ENCODE peak calls at places on chromosomes 1 and 21, in ten cellular contexts. F is IMR-90, U is kidney glomerular epithelial cell, J is NCI-H460, V is foreskin fibroblast, A is kidney tubule cell, O is OCI-LY7, I is NCI-H446, Y is iPS DF 19.7, E is nephron progenitor cell. R is an unnamed sample.
A peak's percentile ranks its signal among the peaks of the same experiment; 100 is the strongest.

GRCh38 chr1:167862432-167863076 is 51.4 kb downstream of the ADCY10 start:
- DNase-seq in F (peak; percentile 90), U (no peak), J (no peak), V (peak; percentile 76), A (peak; percentile 53), O (no peak), I (no peak), Y (no peak), E (no peak), R (no peak)

GRCh38 chr1:25563330-25564215 is 20.2 kb downstream of the LDLRAP1 start:
- DNase-seq in F (no peak), U (no peak), J (no peak), V (no peak), A (no peak), O (no peak), I (no peak), Y (no peak), E (no peak), R (no peak)

GRCh38 chr21:19458295-19458694 is 1054.7 kb upstream of the TMPRSS15 start:
- DNase-seq in F (no peak), U (no peak), J (no peak), V (no peak), A (peak; percentile 28), O (no peak), I (no peak), Y (no peak), E (no peak), R (no peak)

GRCh38 chr21:25750085-25750484 is 15.3 kb downstream of the GABPA start:
- DNase-seq in F (no peak), U (no peak), J (no peak), V (no peak), A (no peak), O (no peak), I (no peak), Y (no peak), E (peak; percentile 5), R (no peak)

GRCh38 chr1:159945483-159946241 is at the start of gene IGSF9:
- DNase-seq in F (peak; percentile 49), U (peak; percentile 42), J (no peak), V (peak; percentile 76), A (peak; percentile 57), O (peak; percentile 58), I (peak; percentile 85), Y (no peak), E (peak; percentile 96), R (peak; percentile 86)

GRCh38 chr1:232034547-232034946 is 408.0 kb downstream of the DISC1 start:
- DNase-seq in F (no peak), U (no peak), J (no peak), V (no peak), A (no peak), O (no peak), I (no peak), Y (no peak), E (no peak), R (no peak)

GRCh38 chr1:160369087-160369486 is 2.2 kb downstream of the NHLH1 start:
- DNase-seq in F (no peak), U (no peak), J (no peak), V (no peak), A (no peak), O (no peak), I (no peak), Y (no peak), E (no peak), R (no peak)

GRCh38 chr1:233459968-233460367 is 132.4 kb downstream of the MAP3K21 start:
- DNase-seq in F (no peak), U (no peak), J (peak; percentile 27), V (no peak), A (peak; percentile 70), O (no peak), I (no peak), Y (no peak), E (peak; percentile 5), R (no peak)

GRCh38 chr1:198667186-198667585 is 28.3 kb downstream of the PTPRC start:
- DNase-seq in F (no peak), U (no peak), J (no peak), V (peak; percentile 25), A (no peak), O (no peak), I (no peak), Y (no peak), E (no peak), R (no peak)

GRCh38 chr1:205976708-205977107 is 26.5 kb downstream of the RAB7B start:
- DNase-seq in F (peak; percentile 81), U (peak; percentile 14), J (no peak), V (peak; percentile 60), A (peak; percentile 68), O (no peak), I (no peak), Y (no peak), E (peak; percentile 32), R (peak; percentile 66)

GRCh38 chr21:38662224-38662568 is 143.5 kb upstream of the ETS2 start:
- DNase-seq in F (no peak), U (no peak), J (no peak), V (no peak), A (no peak), O (no peak), I (no peak), Y (no peak), E (no peak), R (no peak)

GRCh38 chr1:16074217-16074616 is 766 bp upstream of the FAM131C start:
- DNase-seq in F (no peak), U (no peak), J (no peak), V (no peak), A (no peak), O (no peak), I (no peak), Y (no peak), E (no peak), R (no peak)

GRCh38 chr1:36369061-36369470 is 16.7 kb downstream of the STK40 start:
- DNase-seq in F (peak; percentile 60), U (peak; percentile 71), J (peak; percentile 52), V (peak; percentile 85), A (peak; percentile 66), O (peak; percentile 83), I (peak; percentile 44), Y (no peak), E (peak; percentile 94), R (no peak)

GRCh38 chr1:38833146-38833545 is 26.4 kb downstream of the RRAGC start:
- DNase-seq in F (no peak), U (no peak), J (no peak), V (no peak), A (no peak), O (no peak), I (no peak), Y (no peak), E (no peak), R (no peak)

GRCh38 chr1:219847215-219847855 is 81.0 kb downstream of the SLC30A10 start:
- DNase-seq in F (no peak), U (peak; percentile 6), J (no peak), V (peak; percentile 83), A (peak; percentile 64), O (no peak), I (no peak), Y (no peak), E (no peak), R (no peak)

GRCh38 chr21:16533692-16534407 is 804.1 kb downstream of the USP25 start:
- DNase-seq in F (no peak), U (no peak), J (no peak), V (peak; percentile 30), A (no peak), O (no peak), I (no peak), Y (no peak), E (no peak), R (no peak)

GRCh38 chr1:68149907-68150306 is 82.4 kb downstream of the WLS start:
- DNase-seq in F (no peak), U (no peak), J (no peak), V (no peak), A (no peak), O (no peak), I (no peak), Y (no peak), E (no peak), R (no peak)

GRCh38 chr1:36154335-36154734 is 1.6 kb upstream of the MAP7D1 start:
- DNase-seq in F (no peak), U (no peak), J (no peak), V (no peak), A (no peak), O (no peak), I (no peak), Y (no peak), E (no peak), R (no peak)

GRCh38 chr1:68346192-68346808 is 103.5 kb downstream of the RPE65 start:
- DNase-seq in F (peak; percentile 46), U (no peak), J (peak; percentile 7), V (peak; percentile 68), A (peak; percentile 36), O (peak; percentile 29), I (no peak), Y (no peak), E (no peak), R (peak; percentile 4)

GRCh38 chr1:28973850-28974841 is 59.8 kb downstream of the EPB41 start:
- DNase-seq in F (peak; percentile 60), U (no peak), J (peak; percentile 9), V (peak; percentile 70), A (no peak), O (no peak), I (no peak), Y (no peak), E (no peak), R (peak; percentile 82)

GRCh38 chr1:180923024-180923841 is 10.5 kb downstream of the KIAA1614 start:
- DNase-seq in F (peak; percentile 12), U (no peak), J (no peak), V (peak; percentile 49), A (peak; percentile 82), O (no peak), I (no peak), Y (peak; percentile 98), E (peak; percentile 60), R (no peak)

GRCh38 chr1:59718989-59719360 is 95.8 kb upstream of the HOOK1 start:
- DNase-seq in F (no peak), U (no peak), J (no peak), V (no peak), A (no peak), O (no peak), I (no peak), Y (no peak), E (no peak), R (no peak)

GRCh38 chr1:240399381-240399780 is 212.6 kb downstream of the GREM2 start:
- DNase-seq in F (peak; percentile 95), U (peak; percentile 48), J (no peak), V (peak; percentile 84), A (no peak), O (no peak), I (no peak), Y (no peak), E (no peak), R (no peak)

R was measured in DMS 273 treated with DMSO at 0.1 percent for 48 hours.